ENCODE peak calls at places on chromosomes 1 and 21, in six cellular contexts. I is HT-29, G is foreskin fibroblast, S is IMR-90, P is foreskin keratinocyte, B is MV-4-11. O is an unnamed sample.
A peak's percentile ranks its signal among the peaks of the same experiment; 100 is the strongest.

GRCh38 chr1:201181726-201182125 is 8.9 kb upstream of the IGFN1 start:
- DNase-seq in S (no peak), G (no peak), I (no peak), B (no peak), P (no peak), O (no peak)

GRCh38 chr1:177340601-177341067 is 169.9 kb downstream of the BRINP2 start:
- DNase-seq in B (no peak), P (no peak), G (no peak), I (no peak), S (no peak), O (no peak)

GRCh38 chr1:45348966-45349677 is 8.9 kb upstream of the MUTYH start:
- DNase-seq in I (no peak), B (no peak), G (no peak), S (no peak), P (no peak), O (no peak)

GRCh38 chr1:114457675-114458074 is 53.3 kb downstream of the TRIM33 start:
- DNase-seq in I (no peak), P (no peak), B (peak; percentile 15), S (no peak), G (no peak), O (no peak)

GRCh38 chr21:27190601-27191000 is 223.7 kb upstream of the ADAMTS5 start:
- DNase-seq in P (peak; percentile 28), B (no peak), I (no peak), G (no peak), S (peak; percentile 50), O (peak; percentile 12)

GRCh38 chr1:17304155-17304826 is 3.7 kb upstream of the PADI4 start:
- DNase-seq in P (peak; percentile 42), G (peak; percentile 3), B (peak; percentile 37), S (no peak), I (no peak), O (no peak)

GRCh38 chr21:44383216-44383615 is 29.8 kb downstream of the TRPM2 start:
- DNase-seq in B (no peak), G (no peak), S (no peak), I (no peak), P (no peak), O (no peak)

GRCh38 chr1:99751877-99752504 is 14.4 kb downstream of the FRRS1 start:
- DNase-seq in S (no peak), I (no peak), B (no peak), G (no peak), P (no peak), O (no peak)

GRCh38 chr1:205360166-205360565 is 3.4 kb upstream of the KLHDC8A start:
- DNase-seq in S (no peak), I (no peak), G (no peak), P (no peak), B (no peak), O (no peak)

GRCh38 chr1:10339036-10339567 is 59.8 kb upstream of the PGD start:
- DNase-seq in S (no peak), B (no peak), P (no peak), I (no peak), G (no peak), O (no peak)

GRCh38 chr1:155071701-155072100 is 6.9 kb upstream of the EFNA3 start:
- DNase-seq in B (peak; percentile 44), P (no peak), I (no peak), G (no peak), S (no peak), O (no peak)

GRCh38 chr1:64343105-64343960 is 126.6 kb upstream of the CACHD1 start:
- DNase-seq in B (no peak), I (peak; percentile 15), G (peak; percentile 76), S (peak; percentile 36), P (peak; percentile 99), O (peak; percentile 77)

GRCh38 chr21:45534591-45535331 is 7.5 kb downstream of the SLC19A1 start:
- DNase-seq in P (no peak), S (no peak), B (no peak), I (peak; percentile 68), G (no peak), O (no peak)

GRCh38 chr1:28902738-28903137 is 11.6 kb upstream of the EPB41 start:
- DNase-seq in B (no peak), P (no peak), S (no peak), G (no peak), I (no peak), O (no peak)

GRCh38 chr1:31861346-31861745 is 45.5 kb upstream of the SPOCD1 start:
- DNase-seq in I (no peak), S (no peak), G (no peak), P (no peak), B (no peak), O (no peak)

GRCh38 chr1:55490556-55490955 is 275.4 kb upstream of the USP24 start:
- DNase-seq in B (no peak), I (no peak), G (peak; percentile 69), S (peak; percentile 76), P (no peak), O (peak; percentile 45)

GRCh38 chr1:109623601-109624161 is 4.0 kb downstream of the AMPD2 start:
- DNase-seq in P (no peak), B (no peak), I (no peak), G (no peak), S (no peak), O (peak; percentile 55)

O was measured in AG20443.